ENCODE peak calls at places on chromosomes 16 and 17, in eight cellular contexts. A, W, O, T, D, G, J and V are unnamed samples.

GRCh38 chr16:74573622-74574021 is 33.3 kb downstream of the GLG1 start:
- DNase-seq in T (no peak), A (no peak), W (no peak), G (peak), J (no peak), D (no peak), O (no peak), V (no peak)

GRCh38 chr17:57486978-57487377 is 230.7 kb downstream of the MSI2 start:
- DNase-seq in G (no peak), W (no peak), D (no peak), A (no peak), T (no peak), J (no peak), O (no peak), V (no peak)

GRCh38 chr17:27459433-27459832 is 3.2 kb downstream of the KSR1 start:
- DNase-seq in W (no peak), J (no peak), O (no peak), G (no peak), D (no peak), A (no peak), T (no peak), V (no peak)

GRCh38 chr17:48841395-48841831 is 10.6 kb downstream of the CALCOCO2 start:
- DNase-seq in W (peak), D (no peak), A (no peak), G (no peak), J (no peak), T (no peak), O (no peak), V (no peak)

GRCh38 chr16:1550696-1551095 is 17.2 kb downstream of the TMEM204 start:
- DNase-seq in A (no peak), J (no peak), G (no peak), D (no peak), T (no peak), W (no peak), O (no peak), V (no peak)

GRCh38 chr16:56848056-56848936 is 16.7 kb upstream of the SLC12A3 start:
- DNase-seq in G (no peak), J (no peak), O (no peak), D (peak), T (peak), A (no peak), W (no peak), V (peak)

GRCh38 chr16:31050280-31051030 is 17.1 kb downstream of the STX4 start:
- DNase-seq in J (no peak), D (no peak), G (peak), W (no peak), T (no peak), A (no peak), O (no peak), V (no peak)

GRCh38 chr17:7015587-7016020 is 3.2 kb downstream of the RNASEK start:
- DNase-seq in A (no peak), G (no peak), T (no peak), W (no peak), J (no peak), D (no peak), O (peak), V (no peak)

GRCh38 chr16:64983983-64984382 is 137.9 kb downstream of the CDH11 start:
- DNase-seq in A (no peak), W (peak), T (peak), G (peak), J (no peak), O (no peak), D (no peak), V (peak)

GRCh38 chr16:4661661-4662060 is 31.7 kb upstream of the NUDT16L1 start:
- DNase-seq in D (no peak), W (no peak), G (no peak), A (no peak), O (no peak), T (no peak), J (no peak), V (no peak)

GRCh38 chr17:9880582-9880999 is 24.5 kb downstream of the RCVRN start:
- DNase-seq in G (no peak), J (no peak), T (peak), O (no peak), D (no peak), W (no peak), A (no peak), V (no peak)

GRCh38 chr16:67164599-67165061 is at the start of gene HSF4:
- DNase-seq in G (no peak), O (no peak), D (peak), J (no peak), W (no peak), T (no peak), A (peak), V (no peak)

GRCh38 chr16:24737391-24737871 is 8.0 kb downstream of the TNRC6A start:
- DNase-seq in W (no peak), G (no peak), A (no peak), O (no peak), D (no peak), J (no peak), T (no peak), V (no peak)

GRCh38 chr17:48453447-48453846 is 23.4 kb upstream of the SKAP1 start:
- DNase-seq in O (no peak), W (no peak), T (no peak), A (no peak), G (no peak), J (no peak), D (no peak), V (no peak)

GRCh38 chr17:28901866-28902818 is 737 bp downstream of the DHRS13 start:
- DNase-seq in T (no peak), W (no peak), A (no peak), O (peak), J (peak), G (peak), D (no peak), V (no peak)

GRCh38 chr17:38748329-38749221 is at the start of gene PCGF2:
- DNase-seq in J (no peak), O (no peak), A (peak), G (peak), T (peak), D (peak), W (peak), V (no peak)

GRCh38 chr16:27177031-27177774 is 26.1 kb upstream of the KDM8 start:
- DNase-seq in G (no peak), W (no peak), A (no peak), D (no peak), O (no peak), T (peak), J (no peak), V (peak)

GRCh38 chr17:1907818-1908698 is 78.3 kb downstream of the RPA1 start:
- DNase-seq in D (peak), A (no peak), W (no peak), J (no peak), T (no peak), O (peak), G (peak), V (no peak)

GRCh38 chr17:45228985-45229517 is 7.4 kb downstream of the FMNL1 start:
- DNase-seq in A (peak), J (peak), O (peak), D (peak), T (peak), W (peak), G (peak), V (no peak)

GRCh38 chr17:60311936-60312335 is 80.0 kb downstream of the USP32 start:
- DNase-seq in J (no peak), O (no peak), A (no peak), W (no peak), G (no peak), D (no peak), T (no peak), V (no peak)

GRCh38 chr17:39064374-39064773 is 87.1 kb downstream of the PLXDC1 start:
- DNase-seq in J (no peak), D (no peak), G (no peak), O (no peak), A (no peak), W (no peak), T (peak), V (no peak)

GRCh38 chr16:76854234-76854633 is 336.8 kb upstream of the MON1B start:
- DNase-seq in W (no peak), J (no peak), O (no peak), G (no peak), A (no peak), D (no peak), T (no peak), V (no peak)

GRCh38 chr17:489758-490329 is 137.2 kb upstream of the RPH3AL start:
- DNase-seq in G (peak), T (peak), W (no peak), D (peak), O (peak), J (peak), A (no peak), V (no peak)

GRCh38 chr17:7560172-7561027 is 1.3 kb upstream of the SENP3 start:
- DNase-seq in W (no peak), O (peak), T (no peak), D (peak), G (peak), J (peak), A (peak), V (no peak)

GRCh38 chr17:40362696-40363479 is 1.6 kb downstream of the GJD3 start:
- DNase-seq in A (no peak), J (peak), G (peak), O (peak), W (no peak), T (no peak), D (peak), V (no peak)

GRCh38 chr17:80732268-80732667 is 187.6 kb downstream of the RPTOR start:
- DNase-seq in G (peak), T (no peak), A (no peak), D (no peak), O (no peak), W (no peak), J (no peak), V (no peak)

GRCh38 chr16:11060856-11061255 is 116.5 kb downstream of the CLEC16A start:
- DNase-seq in W (no peak), O (peak), T (no peak), G (no peak), J (no peak), D (no peak), A (no peak), V (no peak)

GRCh38 chr16:58020628-58021521 is 4.7 kb upstream of the MMP15 start:
- DNase-seq in T (no peak), W (peak), O (peak), D (peak), J (peak), G (peak), A (peak), V (no peak)

GRCh38 chr16:84294196-84295142 is at the start of gene WFDC1:
- DNase-seq in D (no peak), O (no peak), T (no peak), J (no peak), A (peak), W (no peak), G (peak), V (no peak)

GRCh38 chr16:966035-966434 is 4.7 kb downstream of the LMF1 start:
- DNase-seq in A (no peak), G (no peak), W (no peak), O (no peak), J (no peak), T (no peak), D (no peak), V (no peak)